ENCODE peak calls at places on chromosomes 3 and 15, in ten cellular contexts. H is A673; I is CD4-positive, alpha-beta T cell; S is breast epithelium; L is nephron progenitor cell; C is A549; M is CD8-positive, alpha-beta T cell; B is suprapubic skin; Z is esophagus squamous epithelium; R is endothelial cell. X is an unnamed sample.

GRCh38 chr15:31344824-31345605 is 18.4 kb downstream of the KLF13 start:
- DNase-seq in C (no peak), B (peak), Z (no peak), H (no peak), R (no peak), I (no peak), S (no peak), M (no peak), L (no peak), X (no peak)

GRCh38 chr3:132083583-132084372 is 49.0 kb upstream of the CPNE4 start:
- DNase-seq in I (no peak), M (no peak), Z (no peak), L (no peak), H (peak), S (no peak), R (no peak), C (peak), B (no peak), X (no peak)

GRCh38 chr3:148866261-148866660 is 1.2 kb downstream of the CPA3 start:
- DNase-seq in R (no peak), I (no peak), C (no peak), H (no peak), M (no peak), S (no peak), L (no peak), Z (no peak), B (no peak), X (no peak)

GRCh38 chr3:143653493-143653892 is 194.8 kb downstream of the SLC9A9 start:
- DNase-seq in C (no peak), Z (no peak), L (no peak), M (no peak), H (no peak), S (no peak), I (no peak), B (no peak), R (no peak), X (no peak)

GRCh38 chr3:48463703-48464102 is 17.2 kb downstream of the ATRIP start:
- DNase-seq in L (no peak), C (no peak), Z (no peak), M (no peak), I (no peak), H (no peak), B (no peak), R (no peak), S (no peak), X (no peak)

GRCh38 chr3:72143970-72144717 is 359.2 kb upstream of the PROK2 start:
- DNase-seq in M (no peak), R (no peak), I (no peak), C (no peak), Z (no peak), S (no peak), L (no peak), B (no peak), H (no peak), X (no peak)

GRCh38 chr3:107468782-107469181 is 54.0 kb upstream of the BBX start:
- DNase-seq in H (no peak), B (no peak), I (no peak), C (no peak), M (no peak), S (no peak), L (no peak), Z (no peak), R (no peak), X (no peak)

GRCh38 chr3:11305509-11305908 is 33.3 kb downstream of the ATG7 start:
- DNase-seq in Z (no peak), R (no peak), H (no peak), L (no peak), M (no peak), S (no peak), C (no peak), B (no peak), I (no peak), X (no peak)

GRCh38 chr3:104992618-104993017 is 374.1 kb upstream of the ALCAM start:
- DNase-seq in L (no peak), C (no peak), Z (no peak), R (no peak), M (no peak), S (no peak), H (peak), I (no peak), B (no peak), X (no peak)

GRCh38 chr3:141050576-141050912 is 603 bp upstream of the SPSB4 start:
- DNase-seq in L (no peak), M (no peak), H (peak), Z (no peak), C (no peak), B (no peak), R (no peak), S (no peak), I (no peak), X (no peak)

GRCh38 chr3:133644768-133645167 is 17.0 kb downstream of the TOPBP1 start:
- DNase-seq in C (peak), B (no peak), R (no peak), S (no peak), H (peak), L (no peak), M (no peak), Z (no peak), I (no peak), X (no peak)

GRCh38 chr15:92629276-92629974 is 26.1 kb downstream of the FAM174B start:
- DNase-seq in I (no peak), L (no peak), B (no peak), M (no peak), S (peak), R (no peak), H (no peak), C (no peak), Z (no peak), X (no peak)

GRCh38 chr15:92117301-92117731 is 263.8 kb downstream of the SLCO3A1 start:
- DNase-seq in R (no peak), C (no peak), M (no peak), H (no peak), B (no peak), Z (no peak), L (no peak), I (no peak), S (no peak), X (no peak)

GRCh38 chr15:29900237-29901189 is 78.2 kb upstream of the TJP1 start:
- DNase-seq in H (no peak), B (no peak), Z (no peak), S (no peak), C (no peak), R (no peak), L (no peak), M (no peak), I (no peak), X (no peak)

GRCh38 chr3:10352146-10352911 is 31.4 kb upstream of the SEC13 start:
- DNase-seq in S (no peak), C (no peak), Z (no peak), R (no peak), L (peak), I (no peak), M (no peak), H (no peak), B (no peak), X (no peak)

GRCh38 chr15:67884009-67884408 is 44.2 kb upstream of the RNU6-1 start:
- DNase-seq in C (no peak), B (no peak), Z (no peak), I (no peak), M (no peak), S (no peak), H (no peak), L (no peak), R (no peak), X (no peak)

GRCh38 chr3:114362815-114363214 is 69.0 kb downstream of the TIGIT start:
- DNase-seq in H (peak), B (no peak), I (no peak), C (peak), L (no peak), Z (no peak), S (no peak), R (no peak), M (no peak), X (no peak)

GRCh38 chr15:93031103-93031464 is 57.9 kb downstream of the RGMA start:
- DNase-seq in M (no peak), C (no peak), R (no peak), I (no peak), H (no peak), B (peak), S (peak), L (no peak), Z (no peak), X (no peak)

GRCh38 chr3:130392266-130392665 is 46.8 kb downstream of the COL6A5 start:
- DNase-seq in Z (no peak), S (no peak), R (no peak), L (no peak), I (no peak), H (no peak), B (no peak), C (no peak), M (no peak), X (no peak)

GRCh38 chr15:100229181-100230163 is 112.3 kb downstream of the ADAMTS17 start:
- DNase-seq in M (peak), R (no peak), I (no peak), L (no peak), B (peak), S (no peak), C (no peak), Z (no peak), H (no peak), X (no peak)

GRCh38 chr3:141051641-141052569 is 758 bp downstream of the SPSB4 start:
- DNase-seq in B (no peak), H (no peak), R (peak), S (no peak), Z (no peak), L (peak), I (no peak), C (no peak), M (no peak), X (no peak)

GRCh38 chr15:40032125-40032839 is 6.7 kb downstream of the SRP14 start:
- DNase-seq in L (no peak), I (no peak), R (no peak), B (no peak), H (no peak), M (no peak), S (no peak), Z (no peak), C (no peak), X (no peak)

GRCh38 chr15:50182233-50183013 is 427 bp downstream of the SLC27A2 start:
- DNase-seq in C (peak), Z (no peak), M (peak), R (peak), I (peak), L (peak), B (no peak), H (no peak), S (no peak), X (no peak)

GRCh38 chr3:78670087-78670486 is 1097.7 kb downstream of the ROBO1 start:
- DNase-seq in M (no peak), Z (no peak), C (no peak), R (no peak), S (no peak), H (peak), I (no peak), L (no peak), B (no peak), X (no peak)

GRCh38 chr3:187739125-187739560 is 6.1 kb downstream of the BCL6 start:
- DNase-seq in B (peak), R (peak), I (no peak), S (no peak), L (peak), M (peak), H (no peak), Z (no peak), C (no peak), X (no peak)

GRCh38 chr15:78207641-78208340 is 26.6 kb downstream of the ACSBG1 start:
- DNase-seq in L (no peak), B (peak), Z (no peak), C (no peak), M (no peak), I (no peak), R (no peak), S (peak), H (no peak), X (no peak)

GRCh38 chr15:96330064-96330449 is 443 bp upstream of the NR2F2 start:
- DNase-seq in I (no peak), H (peak), Z (no peak), L (no peak), R (peak), M (no peak), S (peak), B (peak), C (peak), X (no peak)

GRCh38 chr15:40470423-40471104 is at the start of gene CHST14:
- DNase-seq in H (peak), I (peak), M (peak), C (peak), B (peak), R (peak), S (no peak), Z (no peak), L (peak), X (no peak)

GRCh38 chr3:186722457-186722856 is 5.3 kb downstream of the KNG1 start:
- DNase-seq in L (no peak), M (no peak), R (no peak), I (no peak), H (peak), S (no peak), B (no peak), Z (no peak), C (peak), X (no peak)

GRCh38 chr3:195160257-195160898 is 110.6 kb downstream of the XXYLT1 start:
- DNase-seq in L (no peak), H (no peak), S (no peak), M (no peak), Z (no peak), C (no peak), B (no peak), I (no peak), R (no peak), X (no peak)

GRCh38 chr3:37971467-37971866 is 19.1 kb upstream of the VILL start:
- DNase-seq in I (no peak), C (no peak), Z (no peak), H (no peak), S (no peak), R (no peak), L (no peak), M (no peak), B (no peak), X (no peak)

GRCh38 chr3:37974928-37975223 is 15.7 kb upstream of the VILL start:
- DNase-seq in R (no peak), B (no peak), Z (no peak), I (no peak), L (no peak), C (no peak), M (no peak), S (no peak), H (no peak), X (no peak)

GRCh38 chr3:37970802-37971201 is 19.8 kb upstream of the VILL start:
- DNase-seq in C (no peak), L (no peak), Z (no peak), R (no peak), H (no peak), B (no peak), M (no peak), S (no peak), I (no peak), X (no peak)

GRCh38 chr3:37973250-37974054 is 17.1 kb upstream of the VILL start:
- DNase-seq in I (no peak), S (no peak), L (no peak), Z (no peak), C (no peak), H (no peak), R (no peak), B (no peak), M (no peak), X (no peak)

DNA sequence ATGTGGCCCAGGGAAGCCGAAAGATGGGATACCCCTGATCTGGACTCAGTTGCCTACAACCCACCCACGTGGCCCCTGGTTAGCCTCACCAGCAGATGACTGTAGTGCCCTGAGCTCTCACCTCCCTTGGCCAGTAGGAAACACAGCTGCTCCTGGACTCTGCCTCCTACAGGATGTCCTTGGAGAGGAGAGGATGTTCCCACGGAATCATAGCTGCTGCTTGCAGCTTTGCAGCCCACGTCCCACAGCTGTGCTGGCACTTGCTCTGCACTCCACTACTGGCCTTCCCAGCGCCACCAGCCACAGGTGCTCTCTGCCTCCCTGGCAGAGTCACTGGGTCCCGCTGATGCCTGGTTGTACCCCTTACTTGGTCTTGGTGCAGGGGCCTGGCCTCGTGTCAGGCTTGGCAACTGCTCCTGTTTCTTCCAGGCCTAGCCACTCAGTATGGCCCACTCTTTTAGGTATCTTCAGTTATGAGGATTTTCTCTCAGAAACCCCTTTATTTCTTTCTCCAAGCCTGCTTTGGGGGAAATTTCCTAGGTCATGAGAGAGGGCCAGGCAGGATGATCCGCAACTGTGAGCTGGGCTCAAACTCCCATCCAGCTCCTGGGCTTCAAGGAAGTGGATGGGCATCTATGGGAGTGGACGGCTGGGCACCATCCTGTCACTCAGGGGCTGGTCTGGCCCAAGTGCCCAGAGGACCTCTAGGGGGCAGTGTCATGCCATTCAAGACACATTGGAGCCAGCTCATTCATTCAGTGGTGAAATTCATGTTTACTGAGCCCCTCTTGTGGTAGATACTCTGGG is 16.3 kb upstream of the VILL start:
- DNase-seq in Z (no peak), C (peak), I (peak), H (peak), R (peak), S (no peak), L (peak), M (peak), B (no peak), X (no peak)
- TF ChIP-seq CTCF in Z (peak), C (peak), I (peak), H (peak), R (peak), S (peak), L (peak), M (peak), B (peak), X (no peak)

GRCh38 chr3:193779933-193780332 is 186.9 kb downstream of the OPA1 start:
- DNase-seq in C (no peak), Z (no peak), M (no peak), I (no peak), R (no peak), S (no peak), B (no peak), H (peak), L (no peak), X (no peak)
- TF ChIP-seq CTCF in C (no peak), Z (no peak), M (no peak), I (no peak), R (no peak), S (no peak), B (no peak), H (no peak), L (no peak), X (no peak)

DNA sequence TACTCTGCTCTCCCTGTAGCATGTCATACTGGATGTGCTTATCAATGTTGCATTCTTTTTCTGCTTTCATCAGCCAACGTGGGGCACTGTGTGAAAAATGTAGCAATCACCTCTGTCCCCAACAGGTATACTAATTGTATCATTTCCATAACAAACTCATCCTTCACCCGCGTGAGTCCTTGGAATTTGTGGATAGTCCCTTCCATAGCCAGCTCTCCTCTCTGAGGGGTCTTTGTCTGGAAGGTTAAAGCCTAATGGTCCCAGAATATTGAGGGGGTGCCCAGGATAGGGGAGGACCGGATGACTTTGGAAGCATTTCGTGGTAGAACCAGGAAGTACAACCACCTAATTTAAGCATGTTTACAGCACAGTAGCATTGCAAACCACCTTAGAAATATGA is 124.6 kb downstream of the FOXB1 start:
- DNase-seq in B (no peak), I (no peak), Z (no peak), L (no peak), M (no peak), C (no peak), H (no peak), R (no peak), S (no peak), X (no peak)
- TF ChIP-seq CTCF in B (no peak), I (no peak), Z (no peak), L (no peak), M (no peak), C (no peak), H (no peak), R (no peak), S (no peak), X (no peak)

GRCh38 chr3:171732741-171733140 is 77.5 kb downstream of the PLD1 start:
- DNase-seq in B (no peak), C (no peak), M (no peak), S (no peak), H (no peak), L (no peak), I (no peak), R (no peak), Z (no peak), X (no peak)

GRCh38 chr3:171733561-171733960 is 76.7 kb downstream of the PLD1 start:
- DNase-seq in C (no peak), S (no peak), I (no peak), M (no peak), Z (no peak), H (no peak), R (no peak), B (no peak), L (no peak), X (no peak)

DNA sequence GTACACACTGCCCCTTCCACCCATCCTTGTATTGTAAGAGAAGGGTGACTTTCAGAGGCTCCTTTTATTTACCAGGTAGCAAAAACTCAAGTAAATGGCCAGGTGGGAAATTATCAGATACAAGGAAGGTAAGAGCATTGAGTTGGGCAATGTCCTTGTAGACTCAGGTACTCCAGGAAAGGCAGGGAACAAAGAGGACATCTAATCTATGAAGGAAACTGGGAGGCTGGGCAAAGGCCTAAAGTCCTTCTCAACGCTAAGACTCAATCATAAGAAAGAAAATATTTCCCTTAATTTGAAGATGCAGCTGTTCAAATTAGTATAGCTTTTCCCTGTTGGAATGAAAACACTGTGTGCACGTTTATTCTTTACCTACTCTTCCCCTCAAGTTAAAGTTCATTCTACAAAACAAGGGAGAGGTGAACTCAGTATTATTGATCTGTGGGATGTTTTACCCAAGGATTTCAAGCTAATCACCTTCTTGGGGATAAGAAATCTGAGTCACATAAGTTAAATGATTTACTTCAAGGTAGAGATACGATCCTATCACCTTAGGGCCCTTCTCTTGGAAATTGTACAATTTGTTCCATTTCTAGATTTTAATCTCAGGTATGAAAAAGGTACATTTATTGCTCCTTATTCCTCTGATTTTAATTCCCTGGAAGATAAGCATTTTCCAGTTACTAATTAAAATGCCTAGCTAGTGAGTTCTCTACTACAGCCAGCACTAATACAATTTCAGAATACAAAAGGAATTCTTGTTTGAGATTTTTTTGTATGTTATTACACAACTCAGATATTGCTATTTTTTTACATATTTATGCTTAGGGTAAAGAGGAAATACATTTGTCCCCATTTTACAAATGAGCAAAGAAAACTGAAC is 80.6 kb downstream of the PLD1 start:
- DNase-seq in H (no peak), L (no peak), S (no peak), C (no peak), I (no peak), R (no peak), B (no peak), Z (no peak), M (no peak), X (no peak)
- TF ChIP-seq CTCF in H (no peak), L (no peak), S (no peak), C (no peak), I (no peak), R (no peak), B (no peak), Z (no peak), M (no peak), X (no peak)